ENCODE peak calls at places on chromosomes 16 and 17, in nine cellular contexts. C, W, U, P, L, F, R, D and B are unnamed samples.

GRCh38 chr17:27549251-27549919 is 81.6 kb upstream of the LGALS9 start:
- DNase-seq in C (no peak), W (no peak), U (no peak), P (no peak), L (no peak), F (peak), R (peak), D (no peak), B (no peak)

GRCh38 chr16:64544859-64545258 is 577.0 kb downstream of the CDH11 start:
- DNase-seq in C (no peak), W (no peak), U (no peak), P (no peak), L (no peak), F (no peak), R (no peak), D (no peak), B (no peak)

GRCh38 chr17:64707077-64707591 is 45.0 kb upstream of the SMURF2 start:
- DNase-seq in C (peak), W (no peak), U (peak), P (peak), L (peak), F (peak), R (no peak), D (peak), B (peak)

GRCh38 chr16:10862432-10862831 is 14.6 kb upstream of the CIITA start:
- DNase-seq in C (peak), W (no peak), U (peak), P (peak), L (peak), F (no peak), R (no peak), D (peak), B (peak)

GRCh38 chr16:47644661-47645060 is 183.5 kb downstream of the PHKB start:
- DNase-seq in C (no peak), W (no peak), U (no peak), P (no peak), L (no peak), F (no peak), R (no peak), D (no peak), B (peak)

GRCh38 chr17:61351745-61352407 is 47.8 kb upstream of the TBX2 start:
- DNase-seq in C (no peak), W (no peak), U (no peak), P (no peak), L (no peak), F (no peak), R (no peak), D (no peak), B (no peak)

GRCh38 chr17:37405955-37406634 is 541 bp downstream of the ACACA start:
- DNase-seq in C (no peak), W (no peak), U (peak), P (no peak), L (no peak), F (no peak), R (no peak), D (no peak), B (peak)

GRCh38 chr16:26204138-26204537 is 512.4 kb downstream of the HS3ST4 start:
- DNase-seq in C (no peak), W (no peak), U (peak), P (no peak), L (no peak), F (no peak), R (no peak), D (no peak), B (no peak)

GRCh38 chr16:86347090-86347489 is 163.2 kb upstream of the FOXF1 start:
- DNase-seq in C (no peak), W (no peak), U (peak), P (no peak), L (no peak), F (no peak), R (no peak), D (no peak), B (no peak)

GRCh38 chr17:77312786-77313599 is 172.2 kb downstream of the SEC14L1 start:
- DNase-seq in C (no peak), W (no peak), U (no peak), P (peak), L (no peak), F (peak), R (peak), D (no peak), B (peak)

GRCh38 chr17:60817187-60817586 is 139.5 kb downstream of the BCAS3 start:
- DNase-seq in C (peak), W (no peak), U (peak), P (no peak), L (peak), F (no peak), R (no peak), D (no peak), B (peak)

GRCh38 chr16:57578521-57579360 is 36.3 kb downstream of the ADGRG5 start:
- DNase-seq in C (no peak), W (no peak), U (peak), P (no peak), L (no peak), F (no peak), R (no peak), D (no peak), B (no peak)

GRCh38 chr17:80498242-80498919 is 22.0 kb upstream of the NPTX1 start:
- DNase-seq in C (no peak), W (peak), U (peak), P (peak), L (no peak), F (no peak), R (no peak), D (no peak), B (peak)

GRCh38 chr17:80330276-80330675 is 69.6 kb downstream of the RNF213 start:
- DNase-seq in C (no peak), W (no peak), U (no peak), P (no peak), L (no peak), F (peak), R (no peak), D (no peak), B (no peak)

GRCh38 chr16:74999208-74999682 is 421 bp downstream of the ZNRF1 start:
- DNase-seq in C (no peak), W (peak), U (peak), P (peak), L (no peak), F (peak), R (peak), D (no peak), B (no peak)

GRCh38 chr17:66661857-66662256 is 173.1 kb upstream of the CACNG5 start:
- DNase-seq in C (no peak), W (no peak), U (no peak), P (no peak), L (no peak), F (no peak), R (no peak), D (no peak), B (no peak)

GRCh38 chr17:50731575-50732460 is 12.4 kb downstream of the LUC7L3 start:
- DNase-seq in C (no peak), W (no peak), U (no peak), P (no peak), L (no peak), F (no peak), R (no peak), D (no peak), B (no peak)

GRCh38 chr17:70109497-70109896 is 34.5 kb downstream of the KCNJ16 start:
- DNase-seq in C (no peak), W (no peak), U (peak), P (no peak), L (no peak), F (no peak), R (no peak), D (no peak), B (no peak)

GRCh38 chr16:4911831-4912422 is 25.0 kb downstream of the PPL start:
- DNase-seq in C (no peak), W (no peak), U (no peak), P (no peak), L (no peak), F (no peak), R (no peak), D (peak), B (peak)

GRCh38 chr16:85399583-85400284 is 213.4 kb upstream of the GSE1 start:
- DNase-seq in C (no peak), W (no peak), U (no peak), P (no peak), L (no peak), F (peak), R (no peak), D (no peak), B (no peak)

GRCh38 chr17:33112763-33113162 is 121.1 kb downstream of the SPACA3 start:
- DNase-seq in C (no peak), W (no peak), U (peak), P (peak), L (no peak), F (no peak), R (no peak), D (peak), B (peak)

GRCh38 chr17:17044846-17045561 is 2.7 kb downstream of the MPRIP start:
- DNase-seq in C (no peak), W (no peak), U (peak), P (peak), L (no peak), F (peak), R (peak), D (no peak), B (peak)

GRCh38 chr16:71796501-71796900 is 12.1 kb downstream of the AP1G1 start:
- DNase-seq in C (no peak), W (no peak), U (no peak), P (no peak), L (no peak), F (no peak), R (no peak), D (no peak), B (peak)

GRCh38 chr17:72487731-72488325 is 367.0 kb downstream of the SOX9 start:
- DNase-seq in C (no peak), W (no peak), U (no peak), P (no peak), L (no peak), F (peak), R (no peak), D (no peak), B (no peak)

GRCh38 chr16:1441391-1441829 is 2.9 kb downstream of the CCDC154 start:
- DNase-seq in C (no peak), W (no peak), U (no peak), P (no peak), L (no peak), F (no peak), R (no peak), D (no peak), B (no peak)

GRCh38 chr17:73278465-73279453 is 17.1 kb upstream of the CPSF4L start:
- DNase-seq in C (no peak), W (no peak), U (no peak), P (no peak), L (no peak), F (no peak), R (peak), D (peak), B (peak)

GRCh38 chr17:51739245-51739886 is 419.1 kb downstream of the CA10 start:
- DNase-seq in C (no peak), W (no peak), U (peak), P (no peak), L (no peak), F (no peak), R (no peak), D (no peak), B (no peak)

GRCh38 chr17:42272162-42272561 is 4.0 kb downstream of the STAT5B start:
- DNase-seq in C (no peak), W (no peak), U (no peak), P (no peak), L (no peak), F (no peak), R (no peak), D (no peak), B (no peak)

GRCh38 chr16:69176033-69176780 is 10.8 kb upstream of the SNTB2 start:
- DNase-seq in C (no peak), W (no peak), U (peak), P (peak), L (no peak), F (no peak), R (no peak), D (no peak), B (peak)

GRCh38 chr16:83733301-83733700 is 74.5 kb upstream of the HSBP1 start:
- DNase-seq in C (no peak), W (no peak), U (no peak), P (no peak), L (no peak), F (no peak), R (no peak), D (no peak), B (no peak)

GRCh38 chr16:30769379-30770089 is 7.4 kb downstream of the RNF40 start:
- DNase-seq in C (no peak), W (no peak), U (no peak), P (no peak), L (no peak), F (peak), R (no peak), D (no peak), B (no peak)

GRCh38 chr17:81285179-81285878 is 9.8 kb downstream of the SLC38A10 start:
- DNase-seq in C (no peak), W (no peak), U (no peak), P (peak), L (no peak), F (peak), R (peak), D (no peak), B (peak)

GRCh38 chr16:46830902-46831647 is at the start of gene C16orf87:
- DNase-seq in C (peak), W (peak), U (peak), P (peak), L (peak), F (peak), R (peak), D (peak), B (peak)

GRCh38 chr16:27367463-27368357 is 34.3 kb upstream of the IL21R start:
- DNase-seq in C (peak), W (peak), U (peak), P (peak), L (peak), F (peak), R (peak), D (peak), B (peak)